ENCODE peak calls at places on chromosome 3, in five cellular contexts. L is mesothelial cell of epicardium, B is endothelial cell, O is A673, K is left lung. H is an unnamed sample.

GRCh38 chr3:194224536-194224935 is 88.6 kb downstream of the HES1 start:
- DNase-seq in L (no peak), B (no peak), O (no peak), K (no peak), H (no peak)

GRCh38 chr3:80559701-80560100 is 791.9 kb upstream of the ROBO1 start:
- DNase-seq in L (no peak), B (no peak), O (peak), K (no peak), H (no peak)

GRCh38 chr3:53152316-53152715 is 8.7 kb upstream of the PRKCD start:
- DNase-seq in L (no peak), B (no peak), O (no peak), K (no peak), H (no peak)

GRCh38 chr3:197746801-197747237 is 2.9 kb upstream of the FYTTD1 start:
- DNase-seq in L (no peak), B (no peak), O (no peak), K (no peak), H (no peak)

GRCh38 chr3:194296448-194296831 is 54.7 kb downstream of the CPN2 start:
- DNase-seq in L (peak), B (no peak), O (peak), K (no peak), H (no peak)

GRCh38 chr3:15889936-15890335 is 92.2 kb upstream of the ANKRD28 start:
- DNase-seq in L (no peak), B (no peak), O (no peak), K (no peak), H (no peak)

GRCh38 chr3:33791477-33792166 is 6.8 kb upstream of the PDCD6IP start:
- DNase-seq in L (no peak), B (no peak), O (no peak), K (no peak), H (no peak)

GRCh38 chr3:184315871-184316661 is 1.7 kb downstream of the EIF4G1 start:
- DNase-seq in L (no peak), B (no peak), O (no peak), K (no peak), H (no peak)

GRCh38 chr3:135792174-135792573 is 173.4 kb upstream of the PPP2R3A start:
- DNase-seq in L (no peak), B (peak), O (no peak), K (no peak), H (no peak)

GRCh38 chr3:189584609-189585008 is 46.6 kb upstream of the TP63 start:
- DNase-seq in L (no peak), B (no peak), O (no peak), K (no peak), H (no peak)

GRCh38 chr3:129486057-129487035 is 42.1 kb upstream of the RHO start:
- DNase-seq in L (no peak), B (no peak), O (no peak), K (no peak), H (no peak)

GRCh38 chr3:188230962-188231361 is 77.0 kb downstream of the LPP start:
- DNase-seq in L (no peak), B (no peak), O (peak), K (no peak), H (no peak)

GRCh38 chr3:117407317-117407716 is 697.7 kb downstream of the TUSC7 start:
- DNase-seq in L (no peak), B (peak), O (peak), K (no peak), H (no peak)

GRCh38 chr3:41199866-41200668 is 762 bp downstream of the CTNNB1 start:
- DNase-seq in L (no peak), B (no peak), O (no peak), K (no peak), H (no peak)

GRCh38 chr3:113698891-113699465 is 2.5 kb upstream of the USF3 start:
- DNase-seq in L (no peak), B (peak), O (no peak), K (peak), H (no peak)

GRCh38 chr3:129838086-129838485 is 55.4 kb downstream of the TMCC1 start:
- DNase-seq in L (no peak), B (no peak), O (no peak), K (no peak), H (no peak)

GRCh38 chr3:42408156-42408555 is 2.3 kb downstream of the LYZL4 start:
- DNase-seq in L (no peak), B (no peak), O (no peak), K (no peak), H (peak)

GRCh38 chr3:146159616-146160232 is 1.3 kb downstream of the PLOD2 start:
- DNase-seq in L (no peak), B (no peak), O (no peak), K (no peak), H (no peak)

GRCh38 chr3:172135766-172136729 is 96.7 kb downstream of the FNDC3B start:
- DNase-seq in L (no peak), B (no peak), O (no peak), K (no peak), H (no peak)

GRCh38 chr3:15501126-15501525 is 20.4 kb downstream of the COLQ start:
- DNase-seq in L (no peak), B (no peak), O (no peak), K (no peak), H (no peak)

GRCh38 chr3:113436794-113437193 is 4.5 kb downstream of the CFAP44 start:
- DNase-seq in L (no peak), B (no peak), O (no peak), K (no peak), H (no peak)

GRCh38 chr3:134104031-134104430 is 74.3 kb upstream of the SLCO2A1 start:
- DNase-seq in L (no peak), B (no peak), O (no peak), K (no peak), H (no peak)

GRCh38 chr3:25573386-25574171 is 91.1 kb downstream of the TOP2B start:
- DNase-seq in L (no peak), B (no peak), O (peak), K (no peak), H (no peak)

GRCh38 chr3:15102256-15102655 is 3.3 kb upstream of the RBSN start:
- DNase-seq in L (no peak), B (no peak), O (no peak), K (peak), H (no peak)

GRCh38 chr3:3499012-3499411 is 300.2 kb upstream of the LRRN1 start:
- DNase-seq in L (no peak), B (no peak), O (no peak), K (no peak), H (no peak)

GRCh38 chr3:9898467-9899229 is 4.0 kb upstream of the IL17RE start:
- DNase-seq in L (no peak), B (no peak), O (no peak), K (no peak), H (no peak)

GRCh38 chr3:112088944-112089343 is 2.8 kb downstream of the C3orf52 start:
- DNase-seq in L (no peak), B (no peak), O (no peak), K (no peak), H (no peak)

GRCh38 chr3:112086857-112087524 is 802 bp downstream of the C3orf52 start:
- DNase-seq in L (no peak), B (no peak), O (no peak), K (no peak), H (no peak)

GRCh38 chr3:112087746-112088145 is 1.6 kb downstream of the C3orf52 start:
- DNase-seq in L (no peak), B (no peak), O (no peak), K (no peak), H (no peak)

GRCh38 chr3:112084980-112085697 is 1.1 kb upstream of the C3orf52 start:
- DNase-seq in L (no peak), B (no peak), O (no peak), K (no peak), H (no peak)

DNA sequence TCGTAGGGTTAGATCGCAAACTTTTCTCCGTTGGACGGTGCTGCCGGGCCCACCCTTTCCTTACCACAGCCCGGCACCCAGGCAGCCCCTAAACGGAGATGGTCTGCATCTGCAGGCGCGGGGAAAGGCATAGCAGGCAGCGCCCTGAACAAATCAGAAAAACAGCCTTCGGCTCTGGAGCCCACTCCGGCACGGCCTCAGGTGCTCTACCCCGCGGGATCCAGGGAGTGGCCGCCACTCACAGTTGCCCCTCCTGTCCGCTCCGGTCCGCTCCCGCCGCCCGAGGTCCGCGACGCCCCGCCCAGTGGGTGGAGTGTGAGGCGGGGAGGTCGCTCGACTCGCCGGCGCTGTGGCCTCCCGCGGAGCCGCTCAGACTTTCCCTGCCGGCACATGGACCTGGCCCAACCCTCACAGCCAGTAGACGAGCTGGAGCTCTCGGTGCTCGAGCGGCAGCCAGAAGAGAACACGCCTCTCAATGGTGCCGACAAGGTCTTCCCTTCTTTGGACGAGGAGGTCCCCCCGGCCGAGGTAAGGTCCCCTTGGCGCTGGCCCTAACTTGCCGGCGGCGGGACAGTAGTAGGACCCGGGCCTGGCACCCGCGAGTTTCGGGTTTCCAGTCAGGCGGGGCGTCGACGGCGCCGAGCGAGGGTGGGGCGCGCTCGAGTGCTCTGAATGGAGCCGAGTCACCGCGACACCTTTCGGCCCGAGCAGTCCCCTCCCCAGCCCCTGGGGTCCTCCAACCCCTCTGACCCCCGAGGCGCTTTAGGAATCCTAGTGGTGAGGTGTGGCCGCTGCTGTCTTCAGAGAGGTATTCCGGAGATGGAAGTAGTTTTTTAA is at the start of gene C3orf52:
- DNase-seq in L (peak), B (peak), O (peak), K (peak), H (peak)
- TF ChIP-seq CTCF in L (no peak), B (no peak), O (no peak), K (no peak), H (no peak)

GRCh38 chr3:13260259-13261103 is 159.6 kb downstream of the NUP210 start:
- DNase-seq in L (no peak), B (no peak), O (no peak), K (peak), H (no peak)
- TF ChIP-seq CTCF in L (no peak), B (no peak), O (no peak), K (no peak), H (peak)

DNA sequence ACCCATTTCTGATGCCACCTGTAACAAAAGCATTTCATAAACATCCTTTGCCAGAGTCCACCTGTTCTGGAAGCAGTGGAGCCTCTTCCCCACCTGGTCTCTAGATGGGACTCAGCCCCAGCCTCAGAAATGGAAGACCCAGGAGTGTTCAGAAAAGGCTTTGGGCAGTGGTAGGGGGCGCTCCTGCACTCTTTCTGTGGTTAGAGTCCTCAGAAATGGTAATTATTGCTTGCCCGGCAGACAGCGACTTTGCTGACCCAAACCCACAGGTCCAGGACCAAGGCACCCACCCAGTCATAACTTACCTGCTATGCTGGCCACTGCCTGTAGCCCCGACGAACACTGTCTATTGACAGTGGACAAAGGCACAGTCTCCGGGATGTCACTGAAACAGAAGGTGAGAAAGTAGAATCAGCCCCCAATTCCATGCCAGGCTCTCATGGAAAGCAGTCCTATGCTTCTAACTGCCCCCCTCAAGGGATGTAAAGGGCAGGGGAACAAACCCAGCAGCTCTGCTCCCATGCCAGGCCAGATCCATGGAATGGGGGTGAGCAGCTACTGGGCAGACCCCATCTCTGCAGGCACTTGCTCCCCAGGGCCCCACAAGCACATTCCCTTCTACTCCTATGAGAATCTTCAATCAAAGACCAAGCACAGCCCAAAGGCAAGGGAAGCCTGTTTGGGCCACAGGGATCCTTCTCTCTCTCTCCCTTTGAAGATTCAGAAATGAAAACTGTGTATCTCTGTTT is 5.1 kb downstream of the ACAA1 start:
- DNase-seq in L (no peak), B (peak), O (peak), K (no peak), H (peak)
- TF ChIP-seq CTCF in L (no peak), B (no peak), O (peak), K (peak), H (peak)

DNA sequence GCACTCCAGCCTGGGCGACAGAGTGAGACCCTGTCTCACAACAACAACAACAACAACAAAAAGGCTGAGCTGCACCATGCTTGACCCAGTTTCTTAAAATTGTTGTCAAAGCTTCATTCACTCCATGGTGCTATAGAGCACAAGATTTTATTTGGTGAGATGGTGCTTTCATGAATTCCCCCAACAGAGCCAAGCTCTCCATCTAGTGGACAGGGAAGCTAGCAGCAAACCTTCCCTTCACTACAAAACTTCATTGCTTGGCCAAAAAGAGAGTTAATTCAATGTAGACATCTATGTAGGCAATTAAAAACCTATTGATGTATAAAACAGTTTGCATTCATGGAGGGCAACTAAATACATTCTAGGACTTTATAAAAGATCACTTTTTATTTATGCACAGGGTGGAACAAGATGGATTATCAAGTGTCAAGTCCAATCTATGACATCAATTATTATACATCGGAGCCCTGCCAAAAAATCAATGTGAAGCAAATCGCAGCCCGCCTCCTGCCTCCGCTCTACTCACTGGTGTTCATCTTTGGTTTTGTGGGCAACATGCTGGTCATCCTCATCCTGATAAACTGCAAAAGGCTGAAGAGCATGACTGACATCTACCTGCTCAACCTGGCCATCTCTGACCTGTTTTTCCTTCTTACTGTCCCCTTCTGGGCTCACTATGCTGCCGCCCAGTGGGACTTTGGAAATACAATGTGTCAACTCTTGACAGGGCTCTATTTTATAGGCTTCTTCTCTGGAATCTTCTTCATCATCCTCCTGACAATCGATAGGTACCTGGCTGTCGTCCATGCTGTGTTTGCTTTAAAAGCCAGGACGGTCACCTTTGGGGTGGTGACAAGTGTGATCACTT is 2.0 kb downstream of the CCR5 start:
- DNase-seq in L (no peak), B (no peak), O (no peak), K (no peak), H (no peak)
- TF ChIP-seq CTCF in L (no peak), B (no peak), O (peak), K (peak), H (peak)